ENCODE peak calls at places on chromosomes 6 and 20, in ten cellular contexts. D is lower leg skin; S is HepG2; H is activated naive CD8-positive, alpha-beta T cell treated with anti-CD3 and anti-CD28 coated beads, Interleukin-2, amount 10 ng/mL, durations not matched to agents 7 days and 5 days; B is fibroblast of mammary gland; Y is stimulated activated CD8-positive, alpha-beta memory T cell treated with anti-CD3 and anti-CD28 coated beads, Interleukin-12 subunit alpha, Interleukin-12 subunit beta, amount 100 ng/mL, for 1 hour; O is ovary; J is NAMALWA; U is activated T-helper 1 cell treated with anti-CD3 and anti-CD28 coated beads, Interleukin-12 subunit alpha, Interleukin-12 subunit beta, Interleukin-2, Interleukin-4 antibody, amounts not matched to agents 30 ng/mL and 10 ng/mL and 1 ng/mL, durations not matched to agents 14 hours and 24 hours and 36 hours; I is cardiac muscle cell. W is an unnamed sample.

GRCh38 chr20:58023781-58024180 is 204.7 kb downstream of the ANKRD60 start:
- DNase-seq in D (peak; percentile 63), S (no peak), H (no peak), B (no peak), Y (no peak), O (no peak), J (no peak), U (no peak), I (no peak), W (no peak)

GRCh38 chr6:42402184-42402583 is 49.5 kb downstream of the TRERF1 start:
- DNase-seq in D (peak; percentile 76), S (no peak), H (no peak), B (peak; percentile 48), Y (no peak), O (no peak), J (no peak), U (peak; percentile 66), I (peak; percentile 32), W (no peak)

GRCh38 chr20:48769111-48769879 is 58.5 kb downstream of the PREX1 start:
- DNase-seq in D (no peak), S (no peak), H (peak; percentile 77), B (peak; percentile 29), Y (peak; percentile 66), O (no peak), J (no peak), U (peak; percentile 86), I (peak; percentile 62), W (no peak)

GRCh38 chr6:102114402-102114801 is 720.9 kb downstream of the GRIK2 start:
- DNase-seq in D (no peak), S (peak; percentile 20), H (no peak), B (no peak), Y (no peak), O (no peak), J (peak; percentile 54), U (no peak), I (no peak), W (peak; percentile 10)

GRCh38 chr20:1373036-1373435 is 19.8 kb downstream of the FKBP1A start:
- DNase-seq in D (no peak), S (no peak), H (no peak), B (no peak), Y (no peak), O (no peak), J (no peak), U (no peak), I (no peak), W (no peak)

GRCh38 chr20:32463642-32464400 is 105.7 kb downstream of the ASXL1 start:
- DNase-seq in D (no peak), S (no peak), H (no peak), B (no peak), Y (no peak), O (no peak), J (no peak), U (no peak), I (no peak), W (no peak)

GRCh38 chr6:45522486-45522885 is 144.8 kb upstream of the SUPT3H start:
- DNase-seq in D (no peak), S (no peak), H (no peak), B (no peak), Y (no peak), O (no peak), J (no peak), U (no peak), I (no peak), W (no peak)

GRCh38 chr6:93369586-93370134 is 49.7 kb downstream of the EPHA7 start:
- DNase-seq in D (no peak), S (no peak), H (no peak), B (no peak), Y (no peak), O (no peak), J (no peak), U (no peak), I (no peak), W (no peak)

GRCh38 chr20:43727980-43728590 is 1.3 kb upstream of the GTSF1L start:
- DNase-seq in D (no peak), S (peak; percentile 52), H (no peak), B (no peak), Y (no peak), O (no peak), J (no peak), U (no peak), I (no peak), W (no peak)

GRCh38 chr6:158231551-158232444 is 63.6 kb downstream of the GTF2H5 start:
- DNase-seq in D (peak; percentile 93), S (peak; percentile 74), H (peak; percentile 84), B (no peak), Y (peak; percentile 51), O (peak; percentile 77), J (peak; percentile 74), U (peak; percentile 72), I (peak; percentile 76), W (peak; percentile 44)

GRCh38 chr6:71394001-71394432 is 105.4 kb downstream of the OGFRL1 start:
- DNase-seq in D (no peak), S (no peak), H (no peak), B (peak; percentile 59), Y (no peak), O (no peak), J (no peak), U (no peak), I (peak; percentile 73), W (no peak)